ENCODE peak calls at places on chromosome 9, in ten cellular contexts. One of them, this sample, is unnamed.

GRCh38 chr9:135076143-135076875 is 11.2 kb upstream of the OLFM1 start:
- DNase-seq in psoas muscle: no peak
- DNase-seq in body of pancreas: no peak
- DNase-seq in mammary epithelial cell: no peak
- DNase-seq in GM12878: no peak
- DNase-seq in lung: no peak
- DNase-seq in cardiac muscle cell: no peak
- DNase-seq in heart right ventricle: no peak
- DNase-seq in HepG2: no peak
- DNase-seq in effector memory CD4-positive, alpha-beta T cell: no peak
- DNase-seq in this sample: peak; percentile 35

GRCh38 chr9:115006660-115007059 is 76.3 kb upstream of the TNFSF8 start:
- DNase-seq in mammary epithelial cell: peak; percentile 87
- DNase-seq in cardiac muscle cell: peak; percentile 81
- DNase-seq in psoas muscle: no peak
- DNase-seq in HepG2: no peak
- DNase-seq in GM12878: no peak
- DNase-seq in heart right ventricle: no peak
- DNase-seq in effector memory CD4-positive, alpha-beta T cell: no peak
- DNase-seq in lung: no peak
- DNase-seq in body of pancreas: peak; percentile 39
- DNase-seq in this sample: no peak

GRCh38 chr9:93132946-93133640 is 958 bp downstream of the NINJ1 start:
- DNase-seq in GM12878: no peak
- DNase-seq in psoas muscle: no peak
- DNase-seq in HepG2: peak; percentile 72
- DNase-seq in mammary epithelial cell: peak; percentile 39
- DNase-seq in effector memory CD4-positive, alpha-beta T cell: no peak
- DNase-seq in lung: no peak
- DNase-seq in body of pancreas: no peak
- DNase-seq in cardiac muscle cell: peak; percentile 45
- DNase-seq in heart right ventricle: no peak
- DNase-seq in this sample: peak; percentile 86

GRCh38 chr9:116653580-116654355 is 33.3 kb upstream of the TRIM32 start:
- DNase-seq in effector memory CD4-positive, alpha-beta T cell: no peak
- DNase-seq in GM12878: no peak
- DNase-seq in cardiac muscle cell: no peak
- DNase-seq in psoas muscle: no peak
- DNase-seq in body of pancreas: no peak
- DNase-seq in lung: no peak
- DNase-seq in HepG2: peak; percentile 25
- DNase-seq in heart right ventricle: peak; percentile 28
- DNase-seq in mammary epithelial cell: peak; percentile 66
- DNase-seq in this sample: no peak

GRCh38 chr9:16368425-16369087 is 501.9 kb downstream of the BNC2 start:
- DNase-seq in cardiac muscle cell: no peak
- DNase-seq in psoas muscle: no peak
- DNase-seq in heart right ventricle: no peak
- DNase-seq in GM12878: no peak
- DNase-seq in HepG2: no peak
- DNase-seq in mammary epithelial cell: peak; percentile 58
- DNase-seq in lung: no peak
- DNase-seq in effector memory CD4-positive, alpha-beta T cell: no peak
- DNase-seq in body of pancreas: no peak
- DNase-seq in this sample: no peak

GRCh38 chr9:78021692-78022091 is 9.9 kb downstream of the GNAQ start:
- DNase-seq in heart right ventricle: no peak
- DNase-seq in body of pancreas: no peak
- DNase-seq in effector memory CD4-positive, alpha-beta T cell: no peak
- DNase-seq in cardiac muscle cell: peak; percentile 50
- DNase-seq in GM12878: no peak
- DNase-seq in mammary epithelial cell: no peak
- DNase-seq in psoas muscle: no peak
- DNase-seq in HepG2: no peak
- DNase-seq in lung: no peak
- DNase-seq in this sample: no peak

GRCh38 chr9:23621924-23622323 is 204.1 kb downstream of the ELAVL2 start:
- DNase-seq in cardiac muscle cell: no peak
- DNase-seq in mammary epithelial cell: peak; percentile 17
- DNase-seq in HepG2: no peak
- DNase-seq in GM12878: no peak
- DNase-seq in body of pancreas: no peak
- DNase-seq in lung: no peak
- DNase-seq in heart right ventricle: peak; percentile 33
- DNase-seq in effector memory CD4-positive, alpha-beta T cell: no peak
- DNase-seq in psoas muscle: no peak
- DNase-seq in this sample: no peak

GRCh38 chr9:132162764-132163456 is 1.1 kb downstream of the NTNG2 start:
- DNase-seq in lung: no peak
- DNase-seq in psoas muscle: no peak
- DNase-seq in body of pancreas: no peak
- DNase-seq in cardiac muscle cell: no peak
- DNase-seq in heart right ventricle: no peak
- DNase-seq in mammary epithelial cell: no peak
- DNase-seq in GM12878: no peak
- DNase-seq in effector memory CD4-positive, alpha-beta T cell: no peak
- DNase-seq in HepG2: no peak
- DNase-seq in this sample: peak; percentile 80

GRCh38 chr9:652896-653295 is 188.6 kb upstream of the DMRT1 start:
- DNase-seq in GM12878: no peak
- DNase-seq in cardiac muscle cell: peak; percentile 74
- DNase-seq in HepG2: no peak
- DNase-seq in lung: no peak
- DNase-seq in mammary epithelial cell: no peak
- DNase-seq in body of pancreas: peak; percentile 53
- DNase-seq in psoas muscle: peak; percentile 72
- DNase-seq in heart right ventricle: peak; percentile 80
- DNase-seq in effector memory CD4-positive, alpha-beta T cell: no peak
- DNase-seq in this sample: no peak

GRCh38 chr9:15846611-15847010 is 293.8 kb downstream of the CCDC171 start:
- DNase-seq in body of pancreas: no peak
- DNase-seq in heart right ventricle: no peak
- DNase-seq in GM12878: no peak
- DNase-seq in lung: no peak
- DNase-seq in cardiac muscle cell: no peak
- DNase-seq in psoas muscle: no peak
- DNase-seq in HepG2: no peak
- DNase-seq in mammary epithelial cell: no peak
- DNase-seq in effector memory CD4-positive, alpha-beta T cell: no peak
- DNase-seq in this sample: no peak

GRCh38 chr9:32738501-32739172 is 44.7 kb upstream of the TMEM215 start:
- DNase-seq in effector memory CD4-positive, alpha-beta T cell: no peak
- DNase-seq in heart right ventricle: no peak
- DNase-seq in body of pancreas: no peak
- DNase-seq in mammary epithelial cell: peak; percentile 86
- DNase-seq in psoas muscle: no peak
- DNase-seq in cardiac muscle cell: no peak
- DNase-seq in lung: no peak
- DNase-seq in HepG2: no peak
- DNase-seq in GM12878: no peak
- DNase-seq in this sample: no peak

DNA sequence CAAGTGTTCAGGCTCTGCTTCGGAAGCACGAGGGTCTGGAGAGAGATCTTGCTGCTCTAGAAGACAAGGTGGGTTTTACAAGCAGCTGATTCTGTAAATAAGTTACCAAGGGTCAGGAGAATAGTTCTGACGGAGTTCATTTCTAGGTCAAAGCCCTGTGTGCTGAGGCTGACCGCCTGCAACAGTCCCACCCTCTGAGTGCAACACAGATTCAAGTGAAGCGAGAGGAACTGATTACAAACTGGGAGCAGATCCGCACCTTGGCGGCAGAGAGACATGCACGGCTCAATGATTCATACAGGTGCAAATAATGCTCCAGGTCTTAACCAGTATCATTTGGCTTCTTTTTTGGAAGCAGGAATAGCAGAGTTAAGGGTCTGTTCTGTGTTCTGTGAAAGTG is 24.8 kb downstream of the SPTAN1 start:
- DNase-seq in psoas muscle: no peak
- DNase-seq in mammary epithelial cell: no peak
- DNase-seq in HepG2: no peak
- DNase-seq in effector memory CD4-positive, alpha-beta T cell: no peak
- DNase-seq in body of pancreas: no peak
- DNase-seq in heart right ventricle: no peak
- DNase-seq in cardiac muscle cell: no peak
- DNase-seq in lung: no peak
- DNase-seq in GM12878: no peak
- DNase-seq in this sample: no peak
- H3K27ac ChIP-seq in psoas muscle: no peak overlapping the region
- H3K27ac ChIP-seq in mammary epithelial cell: no peak overlapping the region
- H3K27ac ChIP-seq in HepG2: no peak overlapping the region
- H3K27ac ChIP-seq in effector memory CD4-positive, alpha-beta T cell: no peak overlapping the region
- H3K27ac ChIP-seq in body of pancreas: no peak overlapping the region
- H3K27ac ChIP-seq in heart right ventricle: no peak overlapping the region
- H3K27ac ChIP-seq in cardiac muscle cell: no peak overlapping the region
- H3K27ac ChIP-seq in lung: no peak overlapping the region
- H3K27ac ChIP-seq in GM12878: no peak overlapping the region
- H3K27ac ChIP-seq in this sample: no peak overlapping the region

DNA sequence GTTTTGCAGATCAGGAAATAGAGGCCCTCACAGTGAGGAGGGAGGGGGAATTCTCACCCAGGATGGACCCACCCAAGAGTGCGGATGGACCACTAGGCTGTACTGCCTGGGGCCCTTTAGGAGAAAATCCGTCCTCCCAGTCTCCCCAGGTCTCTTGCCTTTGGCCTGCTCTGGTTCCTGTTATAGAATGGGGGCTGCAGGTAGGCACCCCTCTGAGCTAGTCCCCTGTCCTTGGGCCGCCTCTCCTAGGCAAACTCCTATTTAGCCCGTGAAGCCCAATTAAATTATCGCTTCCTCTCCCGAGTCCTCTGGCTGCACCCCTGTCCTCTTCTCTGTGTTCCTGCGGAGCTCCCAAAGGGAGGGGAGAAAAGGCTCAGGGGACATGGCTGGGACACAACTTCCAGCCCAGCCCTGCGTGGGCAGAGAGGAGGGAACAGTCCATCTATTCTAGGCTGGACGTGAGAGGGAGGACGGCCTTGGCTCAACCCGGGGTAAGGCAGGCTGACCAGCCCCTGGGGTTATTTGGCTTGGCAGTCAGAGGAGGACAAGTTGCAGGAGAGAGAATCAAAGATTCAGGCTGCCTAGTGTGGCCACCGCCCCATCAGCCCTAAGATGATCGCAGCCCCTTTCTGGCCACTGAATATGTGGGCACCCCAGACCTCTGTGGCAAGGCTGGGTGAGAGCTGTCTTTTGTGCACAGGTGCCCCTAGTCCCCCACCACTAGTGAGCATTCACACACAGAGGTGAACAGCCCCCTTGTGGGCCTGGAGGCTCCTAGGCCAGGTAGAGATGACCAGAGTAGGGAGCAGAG is 134.2 kb downstream of the C9orf50 start:
- DNase-seq in mammary epithelial cell: no peak
- DNase-seq in GM12878: no peak
- DNase-seq in body of pancreas: peak; percentile 74
- DNase-seq in heart right ventricle: peak; percentile 89
- DNase-seq in psoas muscle: peak; percentile 83
- DNase-seq in cardiac muscle cell: peak; percentile 76
- DNase-seq in effector memory CD4-positive, alpha-beta T cell: no peak
- DNase-seq in lung: peak; percentile 70
- DNase-seq in HepG2: no peak
- DNase-seq in this sample: no peak
- H3K4me1 ChIP-seq in mammary epithelial cell: peaks cover 54% of the 10 kb centered on the region
- H3K4me1 ChIP-seq in GM12878: peaks cover 7% of the 10 kb centered on the region
- H3K4me1 ChIP-seq in body of pancreas: peaks cover 82% of the 10 kb centered on the region
- H3K4me1 ChIP-seq in heart right ventricle: peaks cover 64% of the 10 kb centered on the region
- H3K4me1 ChIP-seq in psoas muscle: peaks cover 45% of the 10 kb centered on the region
- H3K4me1 ChIP-seq in cardiac muscle cell: peaks cover 36% of the 10 kb centered on the region
- H3K4me1 ChIP-seq in effector memory CD4-positive, alpha-beta T cell: peaks cover 66% of the 10 kb centered on the region
- H3K4me1 ChIP-seq in lung: peaks cover 30% of the 10 kb centered on the region
- H3K4me1 ChIP-seq in HepG2: peaks cover 79% of the 10 kb centered on the region
- H3K4me1 ChIP-seq in this sample: peaks cover 84% of the 10 kb centered on the region

DNA sequence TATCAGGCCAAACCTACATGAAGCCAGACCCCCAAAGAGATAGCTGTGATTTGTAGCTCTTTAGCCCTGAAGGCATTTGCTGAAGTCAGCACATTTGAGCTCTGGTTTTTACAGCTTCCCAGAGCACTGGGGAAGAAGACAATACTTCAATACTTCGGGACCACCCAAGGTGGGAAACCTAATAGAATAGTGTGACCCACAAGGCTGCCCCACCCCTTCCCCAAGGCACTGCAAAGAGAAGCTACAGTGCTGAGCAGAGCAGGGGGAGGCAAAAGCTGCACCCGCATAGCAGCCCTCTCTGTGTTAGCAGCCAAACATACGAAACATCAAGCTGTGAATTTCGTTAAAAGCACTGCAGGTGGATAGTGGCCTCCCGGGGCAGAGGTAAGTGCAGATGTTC is 87.3 kb downstream of the HSD17B3 start:
- DNase-seq in HepG2: no peak
- DNase-seq in body of pancreas: no peak
- DNase-seq in cardiac muscle cell: no peak
- DNase-seq in lung: no peak
- DNase-seq in GM12878: no peak
- DNase-seq in effector memory CD4-positive, alpha-beta T cell: no peak
- DNase-seq in heart right ventricle: no peak
- DNase-seq in psoas muscle: no peak
- DNase-seq in mammary epithelial cell: no peak
- DNase-seq in this sample: no peak
- H3K27ac ChIP-seq in HepG2: no peak overlapping the region
- H3K27ac ChIP-seq in body of pancreas: no peak overlapping the region
- H3K27ac ChIP-seq in cardiac muscle cell: no peak overlapping the region
- H3K27ac ChIP-seq in lung: no peak overlapping the region
- H3K27ac ChIP-seq in GM12878: no peak overlapping the region
- H3K27ac ChIP-seq in effector memory CD4-positive, alpha-beta T cell: no peak overlapping the region
- H3K27ac ChIP-seq in heart right ventricle: no peak overlapping the region
- H3K27ac ChIP-seq in psoas muscle: no peak overlapping the region
- H3K27ac ChIP-seq in mammary epithelial cell: no peak overlapping the region
- H3K27ac ChIP-seq in this sample: no peak overlapping the region

GRCh38 chr9:36141288-36141687 is 4.8 kb downstream of the GLIPR2 start:
- DNase-seq in GM12878: no peak
- DNase-seq in effector memory CD4-positive, alpha-beta T cell: no peak
- DNase-seq in lung: no peak
- DNase-seq in cardiac muscle cell: peak; percentile 44
- DNase-seq in body of pancreas: peak; percentile 47
- DNase-seq in HepG2: no peak
- DNase-seq in mammary epithelial cell: peak; percentile 25
- DNase-seq in psoas muscle: no peak
- DNase-seq in heart right ventricle: no peak
- DNase-seq in this sample: peak; percentile 74

GRCh38 chr9:36141761-36142160 is 5.2 kb downstream of the GLIPR2 start:
- DNase-seq in heart right ventricle: no peak
- DNase-seq in lung: no peak
- DNase-seq in HepG2: no peak
- DNase-seq in GM12878: no peak
- DNase-seq in mammary epithelial cell: no peak
- DNase-seq in psoas muscle: no peak
- DNase-seq in cardiac muscle cell: no peak
- DNase-seq in body of pancreas: no peak
- DNase-seq in effector memory CD4-positive, alpha-beta T cell: no peak
- DNase-seq in this sample: peak; percentile 63

GRCh38 chr9:36142510-36143161 is 6.1 kb downstream of the GLIPR2 start:
- DNase-seq in mammary epithelial cell: no peak
- DNase-seq in body of pancreas: no peak
- DNase-seq in HepG2: no peak
- DNase-seq in GM12878: no peak
- DNase-seq in lung: no peak
- DNase-seq in heart right ventricle: no peak
- DNase-seq in cardiac muscle cell: no peak
- DNase-seq in psoas muscle: no peak
- DNase-seq in effector memory CD4-positive, alpha-beta T cell: no peak
- DNase-seq in this sample: peak; percentile 84

GRCh38 chr9:36144322-36145206 is 8.0 kb downstream of the GLIPR2 start:
- DNase-seq in mammary epithelial cell: no peak
- DNase-seq in HepG2: peak; percentile 20
- DNase-seq in heart right ventricle: no peak
- DNase-seq in lung: no peak
- DNase-seq in psoas muscle: no peak
- DNase-seq in effector memory CD4-positive, alpha-beta T cell: no peak
- DNase-seq in cardiac muscle cell: no peak
- DNase-seq in body of pancreas: no peak
- DNase-seq in GM12878: no peak
- DNase-seq in this sample: peak; percentile 87

GRCh38 chr9:36143242-36143641 is 6.7 kb downstream of the GLIPR2 start:
- DNase-seq in GM12878: no peak
- DNase-seq in psoas muscle: no peak
- DNase-seq in body of pancreas: no peak
- DNase-seq in mammary epithelial cell: no peak
- DNase-seq in lung: no peak
- DNase-seq in effector memory CD4-positive, alpha-beta T cell: no peak
- DNase-seq in cardiac muscle cell: no peak
- DNase-seq in heart right ventricle: no peak
- DNase-seq in HepG2: no peak
- DNase-seq in this sample: no peak
- H3K4me1 ChIP-seq in GM12878: peaks cover 43% of the 10 kb centered on the region
- H3K4me1 ChIP-seq in psoas muscle: peaks cover under 1% of the 10 kb centered on the region
- H3K4me1 ChIP-seq in body of pancreas: no peaks in the 10 kb centered on the region
- H3K4me1 ChIP-seq in mammary epithelial cell: peaks cover 1% of the 10 kb centered on the region
- H3K4me1 ChIP-seq in lung: peaks cover 33% of the 10 kb centered on the region
- H3K4me1 ChIP-seq in effector memory CD4-positive, alpha-beta T cell: peaks cover 94% of the 10 kb centered on the region
- H3K4me1 ChIP-seq in cardiac muscle cell: no peaks in the 10 kb centered on the region
- H3K4me1 ChIP-seq in heart right ventricle: peaks cover 6% of the 10 kb centered on the region
- H3K4me1 ChIP-seq in HepG2: peaks cover 16% of the 10 kb centered on the region
- H3K4me1 ChIP-seq in this sample: peaks cover 62% of the 10 kb centered on the region